ENCODE peak calls at places on chromosome 10, in eight cellular contexts. U, R, S, O, K, M, X and F are unnamed samples.

GRCh38 chr10:78247821-78248220 is 214.2 kb downstream of the RPS24 start:
- DNase-seq in K (no peak), S (no peak), R (no peak), U (no peak), M (no peak), O (no peak), X (no peak), F (no peak)

GRCh38 chr10:119073584-119073983 is 7.0 kb downstream of the EIF3A start:
- DNase-seq in S (no peak), O (no peak), X (no peak), M (no peak), R (no peak), U (no peak), K (no peak), F (no peak)

GRCh38 chr10:119296703-119297102 is 89.3 kb downstream of the GRK5 start:
- DNase-seq in S (no peak), O (peak), X (peak), K (no peak), U (no peak), R (peak), M (no peak), F (no peak)

GRCh38 chr10:34001087-34001580 is 666.7 kb upstream of the NRP1 start:
- DNase-seq in K (peak), S (no peak), R (no peak), O (no peak), X (no peak), M (no peak), U (no peak), F (no peak)

GRCh38 chr10:127863231-127863825 is 29.4 kb downstream of the CLRN3 start:
- DNase-seq in M (no peak), U (no peak), S (no peak), K (no peak), O (no peak), R (peak), X (peak), F (no peak)

GRCh38 chr10:120473593-120473992 is 16.6 kb downstream of the PLPP4 start:
- DNase-seq in U (no peak), M (no peak), O (no peak), R (no peak), S (no peak), K (no peak), X (no peak), F (peak)

GRCh38 chr10:71753091-71753959 is 20.0 kb downstream of the VSIR start:
- DNase-seq in K (no peak), R (no peak), S (no peak), U (no peak), M (no peak), X (no peak), O (peak), F (no peak)

GRCh38 chr10:50641636-50642035 is 17.9 kb upstream of the SGMS1 start:
- DNase-seq in S (no peak), U (no peak), K (no peak), X (no peak), M (no peak), R (peak), O (no peak), F (no peak)

GRCh38 chr10:44635181-44635580 is 250.3 kb upstream of the CXCL12 start:
- DNase-seq in R (no peak), K (no peak), S (no peak), U (no peak), O (no peak), X (no peak), M (no peak), F (no peak)

GRCh38 chr10:113856563-113856962 is 2.1 kb downstream of the NHLRC2 start:
- DNase-seq in O (no peak), M (no peak), X (no peak), R (peak), U (no peak), S (peak), K (no peak), F (no peak)

GRCh38 chr10:79402625-79402946 is 42.8 kb downstream of the ZCCHC24 start:
- DNase-seq in M (no peak), R (no peak), K (no peak), S (no peak), U (no peak), X (no peak), O (no peak), F (no peak)

GRCh38 chr10:34403512-34403911 is 411.6 kb downstream of the PARD3 start:
- DNase-seq in O (no peak), K (no peak), M (no peak), S (no peak), U (peak), X (peak), R (peak), F (no peak)

GRCh38 chr10:100006241-100006886 is 3.4 kb downstream of the DNMBP start:
- DNase-seq in M (peak), R (peak), U (peak), X (peak), O (no peak), K (no peak), S (peak), F (no peak)

GRCh38 chr10:78520737-78521430 is 487.2 kb downstream of the RPS24 start:
- DNase-seq in O (no peak), R (peak), X (peak), K (no peak), U (no peak), M (peak), S (peak), F (no peak)

GRCh38 chr10:61733358-61733940 is 70.7 kb downstream of the CABCOCO1 start:
- DNase-seq in M (peak), X (peak), U (no peak), R (peak), O (no peak), S (peak), K (peak), F (no peak)

GRCh38 chr10:86956841-86957448 is 470 bp downstream of the MMRN2 start:
- DNase-seq in K (peak), S (no peak), O (peak), X (no peak), R (no peak), M (no peak), U (no peak), F (no peak)

GRCh38 chr10:86957471-86958108 is at the start of gene MMRN2:
- DNase-seq in K (no peak), X (no peak), M (no peak), U (no peak), S (no peak), O (peak), R (no peak), F (no peak)

GRCh38 chr10:86959737-86960002 is 1.3 kb downstream of the SNCG start:
- DNase-seq in U (no peak), K (no peak), X (no peak), R (no peak), M (no peak), O (no peak), S (no peak), F (no peak)

GRCh38 chr10:86958831-86959736 is 685 bp downstream of the SNCG start:
- DNase-seq in S (no peak), K (peak), U (no peak), M (no peak), O (peak), X (peak), R (peak), F (no peak)

DNA sequence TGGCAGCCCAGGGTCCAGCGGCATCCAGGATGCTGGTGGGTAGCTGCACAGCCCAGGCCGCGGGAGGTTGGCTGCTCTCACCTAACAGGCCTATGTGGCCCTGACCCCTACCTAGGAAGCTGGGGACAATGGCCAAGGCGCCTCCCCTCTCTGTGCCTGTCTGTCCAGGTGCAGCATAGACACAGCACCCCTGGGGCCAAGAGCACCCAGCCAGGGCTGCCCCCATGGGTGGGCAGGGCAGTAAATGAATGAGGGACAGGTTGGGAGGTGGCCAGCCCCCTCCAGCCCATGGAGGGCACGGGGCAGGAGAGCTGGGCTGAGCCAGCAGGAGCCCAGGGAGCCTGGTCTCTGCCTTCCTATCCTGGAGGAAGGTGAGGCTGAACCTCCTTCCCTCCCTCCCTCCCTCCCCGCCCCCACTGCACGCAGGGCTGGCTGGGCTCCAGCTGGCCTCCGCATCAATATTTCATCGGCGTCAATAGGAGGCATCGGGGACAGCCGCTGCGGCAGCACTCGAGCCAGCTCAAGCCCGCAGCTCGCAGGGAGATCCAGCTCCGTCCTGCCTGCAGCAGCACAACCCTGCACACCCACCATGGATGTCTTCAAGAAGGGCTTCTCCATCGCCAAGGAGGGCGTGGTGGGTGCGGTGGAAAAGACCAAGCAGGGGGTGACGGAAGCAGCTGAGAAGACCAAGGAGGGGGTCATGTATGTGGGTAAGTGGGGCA is at the start of gene SNCG:
- DNase-seq in U (no peak), X (no peak), K (no peak), S (peak), M (no peak), R (peak), O (peak), F (no peak)
- H3K4me3 ChIP-seq in U (no peak), X (no peak), K (no peak), S (no peak), M (peak), R (peak), O (peak), F (no peak)

GRCh38 chr10:74231375-74231774 is 80.4 kb downstream of the ADK start:
- DNase-seq in K (no peak), X (peak), U (no peak), O (no peak), R (peak), M (no peak), S (no peak), F (no peak)

GRCh38 chr10:74238031-74238431 is 87.0 kb downstream of the ADK start:
- DNase-seq in R (no peak), X (peak), M (no peak), S (peak), K (peak), O (no peak), U (no peak), F (no peak)

GRCh38 chr10:74233281-74233680 is 82.3 kb downstream of the ADK start:
- DNase-seq in O (no peak), S (no peak), R (no peak), U (no peak), K (no peak), M (no peak), X (no peak), F (no peak)

GRCh38 chr10:74234569-74234968 is 83.5 kb downstream of the ADK start:
- DNase-seq in U (no peak), K (no peak), X (peak), S (no peak), O (no peak), M (no peak), R (peak), F (no peak)
- TF ChIP-seq CTCF in U (no peak), K (peak), X (peak), S (peak), O (peak), M (no peak), R (peak), F (no peak)

DNA sequence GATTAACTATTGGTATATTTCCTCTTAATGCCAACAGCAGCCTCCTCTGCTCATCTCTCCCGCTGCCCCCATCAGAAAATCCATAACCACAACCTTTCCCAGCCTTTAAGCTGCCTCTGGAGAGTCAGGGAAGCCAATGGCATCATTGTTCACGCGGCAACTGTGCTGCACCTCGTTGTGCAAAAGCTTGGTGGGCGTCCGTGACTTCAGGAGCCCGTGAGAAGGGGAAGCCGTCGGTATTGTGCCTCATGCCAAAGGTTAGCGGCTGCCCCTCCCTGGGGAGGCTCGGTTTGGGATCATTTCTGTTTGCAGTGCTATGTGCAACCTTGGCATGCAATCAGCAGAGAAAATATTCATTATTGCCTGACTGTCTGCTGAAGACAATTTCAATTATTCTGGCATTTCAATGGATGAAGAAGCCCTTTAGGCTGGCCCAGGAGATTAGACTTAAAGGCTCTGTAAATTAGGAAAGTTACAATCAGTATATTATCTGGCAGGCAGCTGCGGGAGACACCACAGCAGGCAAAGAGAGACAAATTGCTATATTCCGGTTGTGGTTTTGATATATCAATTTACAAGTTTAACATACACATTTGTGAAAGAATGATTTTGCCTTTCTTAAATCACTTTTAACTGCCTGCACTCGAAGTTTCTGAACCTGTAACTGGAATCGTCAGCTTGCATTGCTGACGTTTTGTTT is 244.5 kb downstream of the GATA3 start:
- DNase-seq in R (no peak), O (no peak), X (no peak), U (no peak), M (no peak), S (peak), K (peak), F (no peak)
- H3K4me3 ChIP-seq in R (no peak), O (no peak), X (no peak), U (no peak), M (no peak), S (no peak), K (no peak), F (no peak)

GRCh38 chr10:31321396-31321941 is 2.5 kb downstream of the ZEB1 start:
- DNase-seq in S (no peak), M (no peak), X (peak), R (peak), U (no peak), K (peak), O (no peak), F (no peak)

GRCh38 chr10:31320179-31320597 is 1.2 kb downstream of the ZEB1 start:
- DNase-seq in U (no peak), O (peak), X (no peak), K (peak), M (no peak), R (no peak), S (no peak), F (no peak)

GRCh38 chr10:31319602-31320178 is 674 bp downstream of the ZEB1 start:
- DNase-seq in X (no peak), K (peak), U (no peak), S (no peak), R (no peak), M (no peak), O (no peak), F (no peak)

GRCh38 chr10:31318854-31319601 is at the start of gene ZEB1:
- DNase-seq in K (peak), M (no peak), O (peak), R (peak), S (peak), U (peak), X (peak), F (peak)

DNA sequence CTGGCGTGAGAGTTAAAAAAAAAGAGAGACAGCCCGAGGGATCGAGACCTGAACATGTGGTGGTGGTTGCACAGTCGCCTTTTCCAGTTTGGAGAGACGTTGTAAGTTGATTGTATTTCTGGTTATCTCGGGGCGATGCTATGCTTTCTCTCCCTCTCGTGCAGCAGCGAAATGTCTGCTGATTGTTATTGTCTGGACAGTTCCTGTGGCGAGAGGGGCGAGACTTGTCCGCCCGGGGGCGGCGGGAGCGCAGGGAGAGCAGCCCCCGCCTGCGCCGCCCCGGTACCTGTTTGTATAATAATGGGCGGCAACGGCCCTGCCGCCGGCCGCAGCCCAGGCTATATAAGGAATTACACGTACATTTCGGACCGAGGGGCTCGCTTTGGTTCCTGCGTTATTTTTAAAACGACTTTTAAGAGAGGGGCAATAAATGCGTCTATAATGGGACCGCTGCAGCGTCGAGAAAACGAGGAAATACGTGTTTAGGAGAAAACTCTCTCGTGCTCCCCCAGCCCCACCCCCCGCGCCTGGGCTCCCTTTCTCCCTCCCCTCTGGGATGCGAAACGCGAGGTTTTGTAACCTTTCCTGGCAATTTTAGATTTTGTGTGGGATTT is 1.7 kb downstream of the ZEB1 start:
- DNase-seq in S (peak), M (no peak), X (peak), U (no peak), R (peak), K (peak), O (peak), F (no peak)
- TF ChIP-seq CTCF in S (no peak), M (no peak), X (no peak), U (no peak), R (no peak), K (peak), O (no peak), F (no peak)

GRCh38 chr10:102283488-102283887 is 38.2 kb downstream of the GBF1 start:
- DNase-seq in X (no peak), U (no peak), M (no peak), R (no peak), S (no peak), O (no peak), K (no peak), F (peak)
- H3K4me3 ChIP-seq in X (no peak), U (no peak), M (no peak), R (no peak), S (no peak), O (no peak), K (no peak), F (no peak)

GRCh38 chr10:22977751-22978150 is 49.9 kb downstream of the ARMC3 start:
- DNase-seq in S (no peak), X (no peak), R (no peak), M (no peak), O (no peak), U (no peak), K (no peak), F (no peak)
- TF ChIP-seq CTCF in S (no peak), X (no peak), R (no peak), M (no peak), O (no peak), U (no peak), K (no peak), F (no peak)

GRCh38 chr10:37687581-37687980 is 169.8 kb downstream of the ZNF248 start:
- DNase-seq in K (no peak), M (no peak), S (no peak), X (no peak), U (no peak), R (no peak), O (no peak), F (no peak)
- H3K4me3 ChIP-seq in K (no peak), M (no peak), S (no peak), X (no peak), U (no peak), R (no peak), O (no peak), F (no peak)

GRCh38 chr10:101760510-101760909 is 15.4 kb downstream of the FGF8 start:
- DNase-seq in R (no peak), M (no peak), S (no peak), X (no peak), O (no peak), U (no peak), K (peak), F (no peak)

GRCh38 chr10:101762736-101763135 is 13.2 kb downstream of the FGF8 start:
- DNase-seq in U (no peak), S (no peak), O (no peak), K (peak), R (no peak), X (no peak), M (no peak), F (no peak)

GRCh38 chr10:101759354-101760247 is 16.3 kb downstream of the FGF8 start:
- DNase-seq in O (no peak), S (no peak), X (no peak), R (no peak), K (peak), M (no peak), U (no peak), F (no peak)

GRCh38 chr10:101761226-101761625 is 14.7 kb downstream of the FGF8 start:
- DNase-seq in K (peak), U (no peak), X (no peak), R (no peak), S (no peak), O (no peak), M (no peak), F (no peak)

GRCh38 chr10:101758858-101759257 is 17.1 kb downstream of the FGF8 start:
- DNase-seq in U (no peak), M (no peak), O (no peak), X (no peak), S (no peak), K (no peak), R (no peak), F (no peak)
- TF ChIP-seq CTCF in U (no peak), M (no peak), O (no peak), X (no peak), S (no peak), K (no peak), R (no peak), F (no peak)

GRCh38 chr10:28241766-28242399 is 61.0 kb downstream of the MPP7 start:
- DNase-seq in S (peak), O (no peak), R (peak), U (no peak), M (peak), X (peak), K (peak), F (peak)

GRCh38 chr10:28243923-28244322 is 58.9 kb downstream of the MPP7 start:
- DNase-seq in S (no peak), U (no peak), M (no peak), O (no peak), X (no peak), R (no peak), K (no peak), F (no peak)

GRCh38 chr10:28236641-28237040 is 66.2 kb downstream of the MPP7 start:
- DNase-seq in O (no peak), M (no peak), X (no peak), S (no peak), K (no peak), U (no peak), R (no peak), F (no peak)

GRCh38 chr10:28242560-28243204 is 60.2 kb downstream of the MPP7 start:
- DNase-seq in X (no peak), R (no peak), K (no peak), M (no peak), S (no peak), O (no peak), U (no peak), F (no peak)

DNA sequence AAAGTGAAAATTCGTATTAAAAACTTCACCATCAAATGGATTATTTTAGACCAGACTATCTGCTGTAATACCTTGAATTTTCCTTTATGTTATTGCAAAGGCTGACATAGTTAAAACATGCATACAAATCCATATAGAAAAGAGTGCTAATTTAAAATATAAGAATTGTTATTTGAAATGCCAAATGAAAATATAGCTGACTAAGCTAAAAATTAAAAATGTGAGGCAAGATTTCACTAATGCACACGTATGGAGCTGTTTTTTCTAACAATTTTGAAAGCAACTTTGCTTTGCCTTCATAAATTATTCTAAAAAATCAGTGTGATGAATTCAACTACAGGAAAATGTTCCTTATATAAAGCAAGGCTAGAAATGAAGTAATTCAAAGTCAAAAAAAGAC is 62.5 kb downstream of the MPP7 start:
- DNase-seq in K (no peak), O (no peak), R (no peak), S (no peak), U (no peak), X (no peak), M (no peak), F (no peak)
- H3K4me3 ChIP-seq in K (no peak), O (no peak), R (no peak), S (no peak), U (no peak), X (no peak), M (no peak), F (no peak)